ENCODE peak calls at places on chromosome 10, in four cellular contexts. T, R, W and L are unnamed samples.

GRCh38 chr10:71448146-71448545 is 51.4 kb downstream of the CDH23 start:
- DNase-seq in T (no peak), R (peak; percentile 48), W (no peak), L (no peak)

GRCh38 chr10:71015674-71016073 is 127.3 kb upstream of the PCBD1 start:
- DNase-seq in T (no peak), R (no peak), W (no peak), L (no peak)

GRCh38 chr10:104170610-104171269 is 48.8 kb downstream of the SFR1 start:
- DNase-seq in T (no peak), R (no peak), W (no peak), L (no peak)

GRCh38 chr10:102580230-102580629 is 64.0 kb upstream of the TRIM8 start:
- DNase-seq in T (no peak), R (no peak), W (no peak), L (peak; percentile 52)

GRCh38 chr10:58027431-58027830 is 240.3 kb downstream of the IPMK start:
- DNase-seq in T (no peak), R (no peak), W (no peak), L (peak; percentile 16)

GRCh38 chr10:33291053-33291592 is 43.3 kb downstream of the NRP1 start:
- DNase-seq in T (no peak), R (no peak), W (no peak), L (peak; percentile 84)

GRCh38 chr10:16777473-16778370 is 39.5 kb downstream of the RSU1 start:
- DNase-seq in T (peak; percentile 16), R (peak; percentile 29), W (no peak), L (peak; percentile 18)

GRCh38 chr10:90321132-90321816 is 536.6 kb downstream of the HTR7 start:
- DNase-seq in T (no peak), R (no peak), W (no peak), L (peak; percentile 47)

GRCh38 chr10:61882621-61883375 is 18.7 kb upstream of the ARID5B start:
- DNase-seq in T (no peak), R (no peak), W (no peak), L (peak; percentile 51)

GRCh38 chr10:102669206-102670064 is 25.2 kb downstream of the TRIM8 start:
- DNase-seq in T (no peak), R (no peak), W (peak; percentile 69), L (peak; percentile 80)

GRCh38 chr10:87760195-87760905 is 57.7 kb downstream of the ATAD1 start:
- DNase-seq in T (no peak), R (no peak), W (no peak), L (no peak)

GRCh38 chr10:49112851-49113250 is 2.5 kb downstream of the VSTM4 start:
- DNase-seq in T (no peak), R (no peak), W (peak; percentile 18), L (no peak)

GRCh38 chr10:2994562-2994961 is 72.8 kb upstream of the PFKP start:
- DNase-seq in T (no peak), R (no peak), W (no peak), L (peak; percentile 17)

GRCh38 chr10:127243490-127244272 is 47.3 kb upstream of the INSYN2A start:
- DNase-seq in T (no peak), R (no peak), W (no peak), L (peak; percentile 4)

GRCh38 chr10:73408061-73408460 is 5.8 kb downstream of the ANXA7 start:
- DNase-seq in T (no peak), R (no peak), W (no peak), L (no peak)

GRCh38 chr10:125265579-125265955 is 105.2 kb upstream of the CTBP2 start:
- DNase-seq in T (no peak), R (no peak), W (no peak), L (peak; percentile 7)

GRCh38 chr10:93337309-93337721 is 144.8 kb downstream of the MYOF start:
- DNase-seq in T (no peak), R (no peak), W (no peak), L (no peak)

GRCh38 chr10:31103096-31103495 is 71.4 kb upstream of the ZNF438 start:
- DNase-seq in T (peak; percentile 55), R (no peak), W (no peak), L (peak; percentile 12)

GRCh38 chr10:61978965-61979364 is 77.5 kb downstream of the ARID5B start:
- DNase-seq in T (no peak), R (no peak), W (no peak), L (no peak)

GRCh38 chr10:49056356-49056755 is 59.0 kb downstream of the VSTM4 start:
- DNase-seq in T (no peak), R (no peak), W (peak; percentile 28), L (peak; percentile 4)

GRCh38 chr10:61753453-61753852 is 90.7 kb downstream of the CABCOCO1 start:
- DNase-seq in T (no peak), R (no peak), W (no peak), L (no peak)

GRCh38 chr10:18651324-18652007 is at the start of gene NSUN6:
- DNase-seq in T (peak; percentile 78), R (peak; percentile 53), W (peak; percentile 92), L (peak; percentile 94)

GRCh38 chr10:4546500-4546899 is 279.5 kb upstream of the AKR1E2 start:
- DNase-seq in T (no peak), R (no peak), W (no peak), L (peak; percentile 86)

GRCh38 chr10:12643279-12643678 is 293.9 kb downstream of the CAMK1D start:
- DNase-seq in T (no peak), R (no peak), W (no peak), L (no peak)

GRCh38 chr10:101161494-101162299 is 30.6 kb downstream of the TLX1 start:
- DNase-seq in T (peak; percentile 26), R (peak; percentile 53), W (peak; percentile 65), L (peak; percentile 48)